ENCODE peak calls at places on chromosomes 11 and 22, in six cellular contexts. B, V, I, P, W and N are unnamed samples.

GRCh38 chr11:27004103-27004502 is 10.2 kb downstream of the FIBIN start:
- DNase-seq in P (no peak), V (no peak), I (no peak), W (no peak), B (no peak), N (no peak)

GRCh38 chr11:110071197-110071596 is 22.0 kb upstream of the ZC3H12C start:
- DNase-seq in W (no peak), P (no peak), I (no peak), B (no peak), V (no peak), N (no peak)

GRCh38 chr11:16889905-16890304 is 124.3 kb downstream of the PLEKHA7 start:
- DNase-seq in I (no peak), W (no peak), P (no peak), V (no peak), B (no peak), N (no peak)

GRCh38 chr11:17383466-17383865 is 5.0 kb downstream of the KCNJ11 start:
- DNase-seq in P (no peak), I (no peak), W (no peak), B (no peak), V (no peak), N (no peak)

GRCh38 chr22:17726561-17727243 is 47.6 kb downstream of the BID start:
- DNase-seq in P (no peak), I (peak), V (no peak), B (no peak), W (no peak), N (no peak)

GRCh38 chr11:72607101-72607468 is 67.1 kb downstream of the PDE2A start:
- DNase-seq in I (no peak), V (no peak), W (no peak), B (no peak), P (no peak), N (no peak)

GRCh38 chr11:125956371-125956770 is 10.5 kb downstream of the VSIG10L2 start:
- DNase-seq in W (no peak), P (no peak), V (no peak), I (peak), B (no peak), N (no peak)

GRCh38 chr11:109106201-109106906 is 315.6 kb upstream of the C11orf87 start:
- DNase-seq in V (no peak), I (no peak), P (no peak), B (no peak), W (no peak), N (no peak)

GRCh38 chr22:50400406-50400805 is 57.3 kb downstream of the PPP6R2 start:
- DNase-seq in V (no peak), B (no peak), P (no peak), I (peak), W (no peak), N (no peak)

GRCh38 chr11:57560146-57560545 is 7.3 kb downstream of the UBE2L6 start:
- DNase-seq in P (no peak), I (no peak), V (no peak), W (no peak), B (no peak), N (no peak)

GRCh38 chr11:47916361-47916841 is 64.0 kb upstream of the PTPRJ start:
- DNase-seq in I (no peak), B (no peak), P (peak), V (peak), W (no peak), N (no peak)

GRCh38 chr11:86755196-86755595 is 45.1 kb upstream of the PRSS23 start:
- DNase-seq in P (no peak), I (no peak), V (no peak), B (no peak), W (no peak), N (no peak)

GRCh38 chr11:111438168-111438567 is 59.1 kb upstream of the POU2AF1 start:
- DNase-seq in P (no peak), W (no peak), B (no peak), I (no peak), V (no peak), N (no peak)

GRCh38 chr11:67261942-67262681 is 4.2 kb upstream of the GRK2 start:
- DNase-seq in I (peak), V (no peak), P (no peak), W (no peak), B (no peak), N (no peak)

GRCh38 chr22:44658371-44658953 is 43.5 kb upstream of the PRR5 start:
- DNase-seq in I (peak), V (no peak), P (no peak), B (no peak), W (no peak), N (no peak)

GRCh38 chr22:47299879-47300697 is 537.6 kb downstream of the TBC1D22A start:
- DNase-seq in I (peak), V (peak), W (no peak), P (no peak), B (no peak), N (no peak)

GRCh38 chr22:37639070-37639760 is at the start of gene SH3BP1:
- DNase-seq in I (peak), V (peak), P (peak), W (no peak), B (peak), N (peak)

GRCh38 chr11:95266751-95267374 is 35.9 kb upstream of the SESN3 start:
- DNase-seq in I (no peak), W (peak), P (no peak), V (no peak), B (no peak), N (no peak)

GRCh38 chr11:829116-829945 is 1.6 kb downstream of the CRACR2B start:
- DNase-seq in W (no peak), P (no peak), I (peak), B (peak), V (peak), N (no peak)

GRCh38 chr22:43832393-43833265 is 20.5 kb upstream of the EFCAB6 start:
- DNase-seq in I (peak), W (no peak), B (no peak), P (no peak), V (no peak), N (no peak)

GRCh38 chr11:83782329-83782728 is 496.2 kb upstream of the CCDC90B start:
- DNase-seq in P (no peak), W (no peak), B (no peak), V (no peak), I (no peak), N (no peak)

GRCh38 chr11:126484266-126484665 is 128.8 kb downstream of the ST3GAL4 start:
- DNase-seq in V (no peak), B (no peak), P (no peak), I (no peak), W (no peak), N (no peak)

GRCh38 chr11:62816567-62816966 is 11.3 kb upstream of the NXF1 start:
- DNase-seq in W (no peak), I (no peak), P (no peak), V (no peak), B (no peak), N (no peak)

GRCh38 chr11:114081641-114082414 is 22.3 kb downstream of the ZBTB16 start:
- DNase-seq in P (no peak), V (no peak), W (no peak), I (peak), B (no peak), N (no peak)

GRCh38 chr11:73028621-73029020 is 113.5 kb downstream of the FCHSD2 start:
- DNase-seq in I (no peak), V (no peak), W (no peak), B (no peak), P (no peak), N (no peak)

GRCh38 chr11:44564653-44565007 is 833 bp upstream of the CD82 start:
- DNase-seq in W (peak), V (peak), B (no peak), I (peak), P (peak), N (no peak)

GRCh38 chr22:42656578-42656977 is 7.4 kb upstream of the CYB5R3 start:
- DNase-seq in B (no peak), I (peak), V (no peak), W (no peak), P (no peak), N (no peak)

GRCh38 chr11:5059527-5059926 is at the start of gene OR52E2:
- DNase-seq in I (no peak), P (no peak), B (no peak), W (no peak), V (no peak), N (no peak)

GRCh38 chr11:117921456-117921855 is 7.7 kb downstream of the TMPRSS13 start:
- DNase-seq in V (no peak), P (no peak), W (no peak), I (peak), B (no peak), N (no peak)

GRCh38 chr11:17015639-17016125 is 1.5 kb upstream of the PLEKHA7 start:
- DNase-seq in V (no peak), B (no peak), P (peak), I (no peak), W (no peak), N (no peak)

GRCh38 chr11:74633406-74634393 is 41.3 kb downstream of the POLD3 start:
- DNase-seq in V (no peak), I (no peak), B (no peak), P (no peak), W (no peak), N (no peak)